ENCODE peak calls at places on chromosomes 3 and 15, in seven cellular contexts. One of them, this sample, is unnamed.

GRCh38 chr3:151156618-151157216 is 46.3 kb downstream of the GPR171 start:
- DNase-seq in mucosa of descending colon: no peak
- DNase-seq in foreskin fibroblast: peak; percentile 64
- DNase-seq in fibroblast of mammary gland: peak; percentile 69
- DNase-seq in fibroblast of pulmonary artery: peak; percentile 74
- DNase-seq in MM.1S: peak; percentile 81
- DNase-seq in cardiac fibroblast: peak; percentile 74
- DNase-seq in this sample: peak; percentile 70

GRCh38 chr15:63322541-63322940 is 45.1 kb downstream of the APH1B start:
- DNase-seq in MM.1S: no peak
- DNase-seq in cardiac fibroblast: peak; percentile 52
- DNase-seq in foreskin fibroblast: peak; percentile 60
- DNase-seq in mucosa of descending colon: no peak
- DNase-seq in fibroblast of pulmonary artery: peak; percentile 63
- DNase-seq in fibroblast of mammary gland: peak; percentile 45
- DNase-seq in this sample: peak; percentile 5

GRCh38 chr15:101807345-101807945 is 4.1 kb downstream of the OR4F6 start:
- DNase-seq in mucosa of descending colon: no peak
- DNase-seq in fibroblast of pulmonary artery: no peak
- DNase-seq in cardiac fibroblast: no peak
- DNase-seq in foreskin fibroblast: peak; percentile 71
- DNase-seq in fibroblast of mammary gland: peak; percentile 72
- DNase-seq in MM.1S: no peak
- DNase-seq in this sample: no peak

GRCh38 chr15:87348746-87349145 is 907.8 kb downstream of the NTRK3 start:
- DNase-seq in MM.1S: no peak
- DNase-seq in fibroblast of mammary gland: peak; percentile 28
- DNase-seq in fibroblast of pulmonary artery: no peak
- DNase-seq in foreskin fibroblast: peak; percentile 30
- DNase-seq in mucosa of descending colon: no peak
- DNase-seq in cardiac fibroblast: peak; percentile 13
- DNase-seq in this sample: no peak

GRCh38 chr15:68808091-68808490 is 12.6 kb downstream of the ANP32A start:
- DNase-seq in MM.1S: no peak
- DNase-seq in cardiac fibroblast: no peak
- DNase-seq in fibroblast of pulmonary artery: no peak
- DNase-seq in foreskin fibroblast: peak; percentile 39
- DNase-seq in fibroblast of mammary gland: no peak
- DNase-seq in mucosa of descending colon: no peak
- DNase-seq in this sample: no peak

GRCh38 chr15:61141497-61142125 is 87.5 kb downstream of the RORA start:
- DNase-seq in fibroblast of pulmonary artery: no peak
- DNase-seq in cardiac fibroblast: no peak
- DNase-seq in foreskin fibroblast: no peak
- DNase-seq in mucosa of descending colon: no peak
- DNase-seq in fibroblast of mammary gland: no peak
- DNase-seq in MM.1S: no peak
- DNase-seq in this sample: peak; percentile 26

GRCh38 chr3:12557472-12558105 is 702 bp downstream of the MKRN2 start:
- DNase-seq in fibroblast of mammary gland: peak; percentile 56
- DNase-seq in mucosa of descending colon: no peak
- DNase-seq in MM.1S: no peak
- DNase-seq in foreskin fibroblast: peak; percentile 60
- DNase-seq in cardiac fibroblast: peak; percentile 48
- DNase-seq in fibroblast of pulmonary artery: peak; percentile 65
- DNase-seq in this sample: peak; percentile 46

GRCh38 chr3:39180546-39181346 is 11.6 kb downstream of the XIRP1 start:
- DNase-seq in mucosa of descending colon: peak; percentile 97
- DNase-seq in fibroblast of mammary gland: peak; percentile 76
- DNase-seq in cardiac fibroblast: peak; percentile 92
- DNase-seq in fibroblast of pulmonary artery: peak; percentile 85
- DNase-seq in MM.1S: peak; percentile 95
- DNase-seq in foreskin fibroblast: peak; percentile 95
- DNase-seq in this sample: peak; percentile 98

DNA sequence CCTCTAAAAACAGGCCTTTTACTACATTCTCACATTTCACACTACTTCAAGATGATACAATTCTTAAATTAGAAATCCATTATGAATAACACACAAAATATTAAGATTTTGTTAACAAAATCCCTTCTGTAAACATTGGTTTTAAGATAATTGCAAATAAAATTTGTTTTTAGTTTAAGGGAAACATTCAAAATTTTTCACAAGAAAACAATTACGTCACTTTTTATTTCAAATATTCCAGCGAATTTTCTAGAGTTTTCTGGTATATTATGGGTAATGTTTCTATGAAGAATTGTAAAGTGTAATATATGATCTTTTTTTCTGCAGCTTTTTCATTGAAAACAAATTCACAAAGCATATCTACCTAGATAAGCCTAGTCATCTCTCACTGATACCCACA is 5.9 kb downstream of the ARPP21 start:
- DNase-seq in cardiac fibroblast: no peak
- DNase-seq in fibroblast of pulmonary artery: no peak
- DNase-seq in MM.1S: no peak
- DNase-seq in mucosa of descending colon: no peak
- DNase-seq in foreskin fibroblast: no peak
- DNase-seq in fibroblast of mammary gland: no peak
- DNase-seq in this sample: no peak
- H3K4me3 ChIP-seq in cardiac fibroblast: no peak overlapping the region
- H3K4me3 ChIP-seq in fibroblast of pulmonary artery: no peak overlapping the region
- H3K4me3 ChIP-seq in MM.1S: no peak overlapping the region
- H3K4me3 ChIP-seq in mucosa of descending colon: no peak overlapping the region
- H3K4me3 ChIP-seq in foreskin fibroblast: no peak overlapping the region
- H3K4me3 ChIP-seq in fibroblast of mammary gland: no peak overlapping the region
- H3K4me3 ChIP-seq in this sample: no peak overlapping the region

DNA sequence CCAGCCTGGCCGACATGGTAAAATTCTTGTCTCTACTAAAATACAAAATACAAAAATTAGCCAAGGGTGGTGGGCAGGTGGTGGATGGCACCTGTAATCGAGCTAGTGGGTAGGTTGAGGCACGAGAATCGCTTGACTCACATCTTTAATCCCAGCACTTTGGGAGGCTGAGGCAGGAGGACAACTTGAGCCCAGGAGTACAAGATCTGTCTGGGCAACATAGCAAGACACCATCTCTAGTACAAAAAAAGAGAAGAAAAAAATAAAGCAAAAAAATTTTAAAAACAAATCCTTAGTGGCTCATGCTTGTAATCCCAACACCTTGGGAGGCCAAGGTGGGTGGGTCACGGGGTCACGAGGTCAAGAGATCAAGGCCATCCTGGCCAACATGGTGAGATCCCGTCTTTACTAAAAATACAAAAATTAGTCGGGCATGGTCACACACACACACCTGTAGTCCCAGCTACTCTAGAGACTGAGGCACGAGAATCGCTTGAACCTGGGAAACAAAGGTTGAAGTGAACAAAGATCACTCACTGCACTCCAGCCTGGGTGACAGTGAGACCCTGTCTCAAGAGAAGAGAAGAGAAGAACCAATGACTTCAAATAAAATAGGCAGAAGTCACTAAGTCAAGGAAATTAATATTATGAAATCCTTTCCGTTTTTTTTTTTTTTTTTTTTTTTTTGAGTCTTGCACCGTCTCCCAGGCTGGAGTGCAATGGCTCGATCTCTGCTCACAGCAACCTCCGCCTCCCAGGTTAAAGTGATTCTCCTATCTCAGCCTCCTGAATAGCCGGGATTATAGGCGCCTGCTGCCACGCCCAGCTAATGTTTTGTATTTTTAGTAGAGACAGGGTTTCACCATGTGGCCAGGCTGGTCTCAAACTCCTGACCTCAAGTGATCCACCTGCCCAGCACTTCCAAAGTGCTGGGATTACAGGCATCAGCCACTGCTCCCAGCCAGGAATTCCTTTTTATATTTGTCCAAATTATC is 4.9 kb downstream of the RHOA start:
- DNase-seq in cardiac fibroblast: no peak
- DNase-seq in fibroblast of pulmonary artery: no peak
- DNase-seq in mucosa of descending colon: no peak
- DNase-seq in MM.1S: no peak
- DNase-seq in fibroblast of mammary gland: no peak
- DNase-seq in foreskin fibroblast: no peak
- DNase-seq in this sample: peak; percentile 45
- H3K4me3 ChIP-seq in cardiac fibroblast: no peak overlapping the region
- H3K4me3 ChIP-seq in fibroblast of pulmonary artery: no peak overlapping the region
- H3K4me3 ChIP-seq in mucosa of descending colon: no peak overlapping the region
- H3K4me3 ChIP-seq in MM.1S: no peak overlapping the region
- H3K4me3 ChIP-seq in fibroblast of mammary gland: no peak overlapping the region
- H3K4me3 ChIP-seq in foreskin fibroblast: no peak overlapping the region
- H3K4me3 ChIP-seq in this sample: no peak overlapping the region

GRCh38 chr15:70504988-70505387 is 258.4 kb downstream of the UACA start:
- DNase-seq in cardiac fibroblast: no peak
- DNase-seq in MM.1S: no peak
- DNase-seq in fibroblast of mammary gland: no peak
- DNase-seq in mucosa of descending colon: no peak
- DNase-seq in fibroblast of pulmonary artery: no peak
- DNase-seq in foreskin fibroblast: no peak
- DNase-seq in this sample: no peak
- H3K4me3 ChIP-seq in cardiac fibroblast: no peak overlapping the region
- H3K4me3 ChIP-seq in MM.1S: peak overlapping the region; percentile 9
- H3K4me3 ChIP-seq in fibroblast of mammary gland: no peak overlapping the region
- H3K4me3 ChIP-seq in mucosa of descending colon: no peak overlapping the region
- H3K4me3 ChIP-seq in fibroblast of pulmonary artery: no peak overlapping the region
- H3K4me3 ChIP-seq in foreskin fibroblast: no peak overlapping the region
- H3K4me3 ChIP-seq in this sample: no peak overlapping the region

DNA sequence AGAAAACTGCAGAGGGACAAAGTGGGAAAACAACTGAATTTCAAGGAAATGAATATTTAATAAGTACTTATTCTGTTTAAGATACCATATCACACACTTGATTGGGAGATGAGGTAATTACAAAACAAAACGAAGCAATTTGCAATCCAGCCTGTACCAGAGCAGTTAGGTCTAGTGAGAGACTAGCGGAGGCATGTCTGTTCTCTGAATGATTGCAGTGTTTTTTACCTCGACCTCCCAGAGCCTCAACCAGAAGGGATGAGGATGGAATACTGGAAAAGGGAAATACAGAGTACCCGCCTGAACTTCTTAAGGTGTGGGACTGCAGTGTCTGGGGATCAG is 59.5 kb downstream of the PIK3CB start:
- DNase-seq in fibroblast of pulmonary artery: no peak
- DNase-seq in MM.1S: no peak
- DNase-seq in fibroblast of mammary gland: no peak
- DNase-seq in cardiac fibroblast: peak; percentile 23
- DNase-seq in mucosa of descending colon: no peak
- DNase-seq in foreskin fibroblast: peak; percentile 38
- DNase-seq in this sample: no peak
- H3K4me3 ChIP-seq in fibroblast of pulmonary artery: no peak overlapping the region
- H3K4me3 ChIP-seq in MM.1S: no peak overlapping the region
- H3K4me3 ChIP-seq in fibroblast of mammary gland: no peak overlapping the region
- H3K4me3 ChIP-seq in cardiac fibroblast: no peak overlapping the region
- H3K4me3 ChIP-seq in mucosa of descending colon: no peak overlapping the region
- H3K4me3 ChIP-seq in foreskin fibroblast: no peak overlapping the region
- H3K4me3 ChIP-seq in this sample: no peak overlapping the region

GRCh38 chr3:69746119-69746518 is 6.9 kb downstream of the MITF start:
- DNase-seq in fibroblast of mammary gland: peak; percentile 56
- DNase-seq in foreskin fibroblast: peak; percentile 59
- DNase-seq in MM.1S: no peak
- DNase-seq in cardiac fibroblast: peak; percentile 33
- DNase-seq in mucosa of descending colon: no peak
- DNase-seq in fibroblast of pulmonary artery: no peak
- DNase-seq in this sample: no peak
- H3K4me3 ChIP-seq in fibroblast of mammary gland: no peak overlapping the region
- H3K4me3 ChIP-seq in foreskin fibroblast: peak overlapping the region; percentile 4
- H3K4me3 ChIP-seq in MM.1S: no peak overlapping the region
- H3K4me3 ChIP-seq in cardiac fibroblast: no peak overlapping the region
- H3K4me3 ChIP-seq in mucosa of descending colon: no peak overlapping the region
- H3K4me3 ChIP-seq in fibroblast of pulmonary artery: no peak overlapping the region
- H3K4me3 ChIP-seq in this sample: no peak overlapping the region

GRCh38 chr3:63413523-63413922 is 135.4 kb downstream of the SYNPR start:
- DNase-seq in foreskin fibroblast: no peak
- DNase-seq in fibroblast of pulmonary artery: no peak
- DNase-seq in MM.1S: no peak
- DNase-seq in mucosa of descending colon: no peak
- DNase-seq in fibroblast of mammary gland: no peak
- DNase-seq in cardiac fibroblast: no peak
- DNase-seq in this sample: no peak
- H3K4me3 ChIP-seq in foreskin fibroblast: no peak overlapping the region
- H3K4me3 ChIP-seq in fibroblast of pulmonary artery: no peak overlapping the region
- H3K4me3 ChIP-seq in MM.1S: no peak overlapping the region
- H3K4me3 ChIP-seq in mucosa of descending colon: no peak overlapping the region
- H3K4me3 ChIP-seq in fibroblast of mammary gland: no peak overlapping the region
- H3K4me3 ChIP-seq in cardiac fibroblast: no peak overlapping the region
- H3K4me3 ChIP-seq in this sample: no peak overlapping the region

GRCh38 chr3:109336272-109336957 is 931 bp downstream of the DPPA4 start:
- DNase-seq in foreskin fibroblast: peak; percentile 4
- DNase-seq in fibroblast of mammary gland: peak; percentile 15
- DNase-seq in MM.1S: no peak
- DNase-seq in fibroblast of pulmonary artery: peak; percentile 63
- DNase-seq in cardiac fibroblast: peak; percentile 59
- DNase-seq in mucosa of descending colon: no peak
- DNase-seq in this sample: no peak
- H3K4me3 ChIP-seq in foreskin fibroblast: peak overlapping the region; percentile 28
- H3K4me3 ChIP-seq in fibroblast of mammary gland: peak overlapping the region; percentile 15
- H3K4me3 ChIP-seq in MM.1S: no peak overlapping the region
- H3K4me3 ChIP-seq in fibroblast of pulmonary artery: peak overlapping the region; percentile 59
- H3K4me3 ChIP-seq in cardiac fibroblast: peak overlapping the region; percentile 48
- H3K4me3 ChIP-seq in mucosa of descending colon: no peak overlapping the region
- H3K4me3 ChIP-seq in this sample: no peak overlapping the region

DNA sequence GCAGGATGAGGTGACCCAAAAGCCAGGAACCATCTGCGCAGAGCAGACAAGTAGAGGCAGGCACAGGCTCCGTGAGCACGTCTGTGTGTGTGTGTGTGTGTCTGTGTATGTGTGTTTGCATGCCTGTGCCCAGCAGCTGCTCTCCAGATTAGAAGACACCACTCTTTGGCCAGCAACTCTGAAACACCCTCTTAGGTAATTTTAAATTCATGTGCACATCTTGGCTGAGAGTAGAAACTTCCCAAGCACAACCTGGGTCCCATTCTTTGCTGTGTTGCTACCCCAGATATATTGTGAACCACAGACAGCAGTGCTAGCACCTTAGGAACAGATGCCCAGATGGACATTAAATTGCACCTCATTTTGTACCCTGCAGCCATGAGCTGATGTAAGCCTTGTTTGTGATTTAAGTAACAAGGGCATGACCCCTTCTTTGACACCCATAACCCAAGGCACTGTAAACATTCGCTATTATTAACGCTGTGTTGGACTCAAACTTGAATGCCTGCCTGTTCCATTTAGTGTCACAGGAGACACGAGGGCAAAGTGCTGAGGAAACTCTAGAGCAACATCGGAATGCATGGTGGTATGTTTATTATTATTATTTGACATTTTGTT is at the start of gene FILIP1L:
- DNase-seq in foreskin fibroblast: no peak
- DNase-seq in fibroblast of pulmonary artery: no peak
- DNase-seq in MM.1S: no peak
- DNase-seq in fibroblast of mammary gland: no peak
- DNase-seq in cardiac fibroblast: no peak
- DNase-seq in mucosa of descending colon: no peak
- DNase-seq in this sample: no peak
- H3K4me3 ChIP-seq in foreskin fibroblast: no peak within 1 kb of the TSS
- H3K4me3 ChIP-seq in fibroblast of pulmonary artery: no peak within 1 kb of the TSS
- H3K4me3 ChIP-seq in MM.1S: no peak within 1 kb of the TSS
- H3K4me3 ChIP-seq in fibroblast of mammary gland: no peak within 1 kb of the TSS
- H3K4me3 ChIP-seq in cardiac fibroblast: no peak within 1 kb of the TSS
- H3K4me3 ChIP-seq in mucosa of descending colon: no peak within 1 kb of the TSS
- H3K4me3 ChIP-seq in this sample: no peak within 1 kb of the TSS

This sample was measured in small intestine.